ENCODE peak calls at places on chromosomes 3 and 15, in seven cellular contexts. D is H9, H is GM23338, S is neural progenitor cell, J is GM23248, G is mammary epithelial cell, B is HepG2. W is an unnamed sample. For H3K27me3, the result is how much of the 10 kb centered on the place peaks cover.

GRCh38 chr15:46442196-46442595 is 807.4 kb downstream of the SQOR start:
- DNase-seq in D (no peak), H (no peak), S (no peak), J (peak), G (no peak), B (no peak), W (peak)

GRCh38 chr15:29345549-29346525 is 76.2 kb upstream of the NSMCE3 start:
- DNase-seq in D (peak), H (peak), S (peak), J (no peak), G (no peak), B (no peak), W (no peak)

GRCh38 chr15:67758610-67759300 is 66.6 kb upstream of the SKOR1 start:
- DNase-seq in D (no peak), H (no peak), S (no peak), J (no peak), G (no peak), B (no peak), W (no peak)

GRCh38 chr15:77573826-77574225 is 58.9 kb downstream of the LINGO1 start:
- DNase-seq in D (no peak), H (no peak), S (no peak), J (no peak), G (no peak), B (no peak), W (no peak)

GRCh38 chr3:127748754-127749327 is 73.5 kb downstream of the MGLL start:
- DNase-seq in D (no peak), H (no peak), S (no peak), J (peak), G (no peak), B (no peak), W (no peak)

GRCh38 chr3:4841225-4841624 is 138.0 kb upstream of the BHLHE40 start:
- DNase-seq in D (no peak), H (peak), S (no peak), J (no peak), G (no peak), B (no peak), W (no peak)

GRCh38 chr3:127284258-127284657 is 3.6 kb downstream of the PRR20G start:
- DNase-seq in D (no peak), H (no peak), S (no peak), J (no peak), G (no peak), B (no peak), W (no peak)

GRCh38 chr3:31448035-31448881 is 84.5 kb upstream of the STT3B start:
- DNase-seq in D (peak), H (peak), S (peak), J (peak), G (peak), B (peak), W (peak)

GRCh38 chr15:101532865-101533264 is 43.4 kb upstream of the PCSK6 start:
- DNase-seq in D (no peak), H (no peak), S (no peak), J (no peak), G (no peak), B (no peak), W (no peak)

GRCh38 chr3:148930785-148931184 is 60.6 kb upstream of the GYG1 start:
- DNase-seq in D (no peak), H (no peak), S (no peak), J (peak), G (no peak), B (no peak), W (no peak)

GRCh38 chr15:52163321-52164190 is 27.6 kb downstream of the GNB5 start:
- DNase-seq in D (peak), H (peak), S (peak), J (no peak), G (no peak), B (no peak), W (no peak)

GRCh38 chr3:38599886-38600285 is 49.6 kb downstream of the SCN5A start:
- DNase-seq in D (no peak), H (no peak), S (no peak), J (no peak), G (no peak), B (no peak), W (no peak)

GRCh38 chr3:183883291-183884096 is 1.2 kb downstream of the PARL start:
- DNase-seq in D (no peak), H (no peak), S (no peak), J (no peak), G (no peak), B (no peak), W (no peak)

GRCh38 chr15:74786659-74787165 is 4.8 kb downstream of the CSK start:
- DNase-seq in D (no peak), H (no peak), S (no peak), J (peak), G (no peak), B (no peak), W (no peak)

GRCh38 chr3:73580343-73580742 is 44.4 kb downstream of the PDZRN3 start:
- DNase-seq in D (no peak), H (no peak), S (no peak), J (peak), G (peak), B (no peak), W (peak)

GRCh38 chr3:183548262-183548769 is 7.2 kb downstream of the KLHL6 start:
- DNase-seq in D (peak), H (peak), S (peak), J (peak), G (peak), B (no peak), W (peak)

GRCh38 chr15:72203507-72203837 is 5.9 kb upstream of the GRAMD2A start:
- DNase-seq in D (no peak), H (no peak), S (no peak), J (peak), G (peak), B (no peak), W (no peak)

GRCh38 chr15:59344311-59344710 is 28.4 kb downstream of the MYO1E start:
- DNase-seq in D (no peak), H (no peak), S (no peak), J (no peak), G (no peak), B (no peak), W (no peak)

GRCh38 chr3:188310270-188310710 is 156.3 kb downstream of the LPP start:
- DNase-seq in D (no peak), H (no peak), S (no peak), J (no peak), G (no peak), B (no peak), W (no peak)

GRCh38 chr15:71753346-71753745 is 57.0 kb upstream of the NR2E3 start:
- DNase-seq in D (no peak), H (no peak), S (no peak), J (peak), G (peak), B (no peak), W (no peak)

GRCh38 chr3:129016366-129016724 is 15.2 kb downstream of the EFCC1 start:
- DNase-seq in D (no peak), H (no peak), S (no peak), J (no peak), G (no peak), B (peak), W (peak)

GRCh38 chr3:36842275-36842674 is 77.9 kb upstream of the DCLK3 start:
- DNase-seq in D (no peak), H (no peak), S (no peak), J (peak), G (no peak), B (no peak), W (no peak)

GRCh38 chr3:9898467-9899229 is 4.0 kb upstream of the IL17RE start:
- DNase-seq in D (no peak), H (no peak), S (no peak), J (no peak), G (no peak), B (peak), W (no peak)

GRCh38 chr15:100598655-100599054 is 3.3 kb downstream of the LINS1 start:
- DNase-seq in D (no peak), H (no peak), S (no peak), J (no peak), G (no peak), B (no peak), W (no peak)

GRCh38 chr3:21142949-21143348 is 608.1 kb downstream of the ZNF385D start:
- DNase-seq in D (no peak), H (no peak), S (no peak), J (no peak), G (no peak), B (no peak), W (no peak)

GRCh38 chr15:67755264-67755663 is 70.0 kb upstream of the SKOR1 start:
- DNase-seq in D (no peak), H (no peak), S (no peak), J (no peak), G (no peak), B (no peak), W (no peak)

GRCh38 chr15:56918907-56919707 is 663 bp downstream of the TCF12 start:
- DNase-seq in D (peak), H (peak), S (peak), J (peak), G (peak), B (peak), W (peak)

GRCh38 chr3:136078421-136079364 is 113.2 kb downstream of the PPP2R3A start:
- DNase-seq in D (no peak), H (peak), S (no peak), J (peak), G (no peak), B (peak), W (peak)

GRCh38 chr15:51121118-51121517 is 26.4 kb upstream of the TNFAIP8L3 start:
- DNase-seq in D (no peak), H (no peak), S (peak), J (peak), G (peak), B (peak), W (peak)

GRCh38 chr15:23038741-23039150 is 623 bp downstream of the TUBGCP5 start:
- DNase-seq in D (no peak), H (no peak), S (no peak), J (peak), G (peak), B (peak), W (peak)

GRCh38 chr3:141384157-141384556 is 15.9 kb downstream of the ZBTB38 start:
- DNase-seq in D (no peak), H (no peak), S (no peak), J (peak), G (no peak), B (no peak), W (no peak)

GRCh38 chr3:181985386-181985785 is 273.7 kb downstream of the SOX2 start:
- DNase-seq in D (no peak), H (no peak), S (no peak), J (no peak), G (no peak), B (no peak), W (no peak)

GRCh38 chr3:56630966-56631365 is 52.1 kb downstream of the TASOR start:
- DNase-seq in D (no peak), H (no peak), S (no peak), J (peak), G (no peak), B (no peak), W (no peak)

GRCh38 chr3:51156147-51156546 is 228.9 kb upstream of the MANF start:
- DNase-seq in D (no peak), H (no peak), S (peak), J (no peak), G (no peak), B (no peak), W (no peak)

GRCh38 chr3:24523195-24523594 is 28.5 kb upstream of the THRB start:
- DNase-seq in D (no peak), H (no peak), S (no peak), J (no peak), G (no peak), B (peak), W (no peak)
- H3K27me3 ChIP-seq in D (under half), H (half or more), S (half or more), J (under half), G (under half), B (under half), W (under half)

GRCh38 chr3:152970851-152971250 is 135.9 kb downstream of the P2RY1 start:
- DNase-seq in D (no peak), H (no peak), S (no peak), J (no peak), G (peak), B (no peak), W (no peak)
- H3K4me2 ChIP-seq in D (no peak), H (no peak), S (no peak), J (no peak), G (peak), B (no peak), W (no peak)

GRCh38 chr3:144127700-144128099 is 156.1 kb downstream of the DIPK2A start:
- DNase-seq in D (no peak), H (no peak), S (no peak), J (no peak), G (peak), B (no peak), W (no peak)

GRCh38 chr3:144121661-144122060 is 150.0 kb downstream of the DIPK2A start:
- DNase-seq in D (no peak), H (no peak), S (no peak), J (no peak), G (no peak), B (no peak), W (no peak)

GRCh38 chr3:144128117-144128892 is 156.7 kb downstream of the DIPK2A start:
- DNase-seq in D (no peak), H (peak), S (peak), J (no peak), G (no peak), B (no peak), W (no peak)

GRCh38 chr3:144129536-144130214 is 158.1 kb downstream of the DIPK2A start:
- DNase-seq in D (no peak), H (no peak), S (no peak), J (no peak), G (no peak), B (no peak), W (no peak)

DNA sequence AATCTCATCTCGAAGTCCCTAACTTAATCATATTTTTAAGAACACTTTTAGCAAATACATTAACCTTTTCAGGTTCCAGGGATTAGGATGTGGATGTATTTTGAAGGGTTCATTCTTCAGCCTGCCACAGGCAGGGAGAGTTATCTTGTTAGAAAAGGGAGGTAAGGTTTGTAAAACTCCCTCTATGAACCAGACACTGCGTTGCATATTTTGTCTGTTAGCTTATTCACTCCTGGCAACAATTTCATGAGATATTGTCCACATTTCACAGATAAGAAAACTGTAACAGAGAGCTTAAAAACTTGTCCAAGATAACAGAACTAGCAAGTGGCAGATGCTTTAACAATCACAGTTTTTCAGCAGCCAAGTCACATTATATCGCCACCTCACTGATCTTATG is 155.4 kb downstream of the DIPK2A start:
- DNase-seq in D (no peak), H (no peak), S (no peak), J (no peak), G (no peak), B (no peak), W (no peak)
- H3K27me3 ChIP-seq in D (under half), H (under half), S (under half), J (under half), G (under half), B (under half), W (under half)

GRCh38 chr3:101846709-101847108 is 2.6 kb upstream of the NFKBIZ start:
- DNase-seq in D (no peak), H (no peak), S (no peak), J (no peak), G (no peak), B (no peak), W (no peak)

GRCh38 chr3:101847328-101847727 is 2.0 kb upstream of the NFKBIZ start:
- DNase-seq in D (no peak), H (no peak), S (no peak), J (no peak), G (no peak), B (peak), W (no peak)

GRCh38 chr3:101848754-101849713 is at the start of gene NFKBIZ:
- DNase-seq in D (peak), H (peak), S (peak), J (peak), G (peak), B (peak), W (peak)

GRCh38 chr3:101849714-101850326 is 506 bp downstream of the NFKBIZ start:
- DNase-seq in D (peak), H (peak), S (peak), J (peak), G (no peak), B (no peak), W (no peak)

GRCh38 chr3:101848326-101848725 is 988 bp upstream of the NFKBIZ start:
- DNase-seq in D (no peak), H (no peak), S (no peak), J (no peak), G (no peak), B (peak), W (no peak)
- H3K4me2 ChIP-seq in D (peak), H (peak), S (peak), J (peak), G (peak), B (peak), W (peak)

GRCh38 chr15:76325704-76326103 is 10.9 kb upstream of the ISL2 start:
- DNase-seq in D (no peak), H (no peak), S (no peak), J (no peak), G (no peak), B (no peak), W (no peak)
- H3K27me3 ChIP-seq in D (under half), H (under half), S (under half), J (under half), G (under half), B (under half), W (under half)

DNA sequence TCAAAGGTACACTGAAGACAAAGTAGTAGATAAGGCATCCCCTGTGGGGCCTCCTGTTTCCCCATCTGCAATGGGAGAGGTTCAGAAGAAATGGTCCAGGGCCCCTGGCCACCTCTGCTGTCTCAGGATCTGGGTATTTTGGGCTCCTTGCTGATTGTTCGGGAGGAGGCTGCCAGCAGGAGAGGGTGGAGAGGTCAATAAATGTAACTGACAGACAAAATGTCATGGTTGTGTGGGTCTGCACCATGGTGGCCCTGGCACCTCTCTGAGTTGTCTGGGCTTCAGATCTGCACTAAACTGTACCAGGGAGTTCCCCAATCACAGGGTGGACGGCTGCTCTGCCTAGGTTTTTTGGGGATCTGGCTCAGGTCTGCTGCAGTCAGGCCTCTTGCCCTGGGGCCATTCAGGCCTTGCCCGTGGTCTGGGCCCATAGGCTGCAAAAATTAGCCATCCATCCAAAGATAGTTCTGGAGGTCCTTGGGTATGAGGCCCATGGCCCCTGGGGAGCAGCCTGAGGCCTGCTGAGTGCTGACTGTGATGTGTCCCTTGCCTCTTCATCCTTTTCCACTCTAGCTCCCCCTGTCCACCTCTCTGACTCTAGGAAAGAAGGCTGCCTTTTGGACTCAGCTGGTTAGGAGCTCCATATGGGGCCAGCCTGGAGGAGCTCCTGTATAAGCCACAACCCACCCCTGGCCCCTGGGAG is 7.5 kb downstream of the NBEAL2 start:
- DNase-seq in D (no peak), H (peak), S (peak), J (no peak), G (no peak), B (no peak), W (peak)
- H3K4me2 ChIP-seq in D (no peak), H (peak), S (peak), J (no peak), G (no peak), B (no peak), W (peak)

GRCh38 chr15:95470529-95470928 is 860.0 kb upstream of the NR2F2 start:
- DNase-seq in D (no peak), H (no peak), S (no peak), J (no peak), G (no peak), B (no peak), W (no peak)
- H3K27me3 ChIP-seq in D (under half), H (under half), S (under half), J (under half), G (under half), B (under half), W (under half)